ENCODE peak calls at places on chromosome 2, in five cellular contexts. D, B, G, I and L are unnamed samples.
A peak's percentile ranks its signal among the peaks of the same experiment; 100 is the strongest.

GRCh38 chr2:234590076-234590475 is 93.2 kb upstream of the ARL4C start:
- DNase-seq in G (no peak), I (no peak), B (no peak), D (no peak), L (no peak)

GRCh38 chr2:212451786-212452200 is 86.8 kb downstream of the ERBB4 start:
- DNase-seq in D (peak; percentile 15), G (no peak), I (no peak), B (peak; percentile 39), L (no peak)

GRCh38 chr2:43321446-43321845 is 95.0 kb upstream of the ZFP36L2 start:
- DNase-seq in I (no peak), B (no peak), D (no peak), G (no peak), L (no peak)

GRCh38 chr2:26483501-26483900 is 5.6 kb upstream of the OTOF start:
- DNase-seq in G (peak; percentile 34), B (no peak), D (no peak), I (no peak), L (no peak)

GRCh38 chr2:54504866-54505265 is 48.7 kb downstream of the SPTBN1 start:
- DNase-seq in D (no peak), B (no peak), G (no peak), I (no peak), L (no peak)

GRCh38 chr2:231597014-231597611 is 4.4 kb downstream of the TEX44 start:
- DNase-seq in D (no peak), B (no peak), G (no peak), I (no peak), L (no peak)

GRCh38 chr2:4715065-4715464 is 977.1 kb upstream of the SOX11 start:
- DNase-seq in G (no peak), I (no peak), D (peak; percentile 50), B (no peak), L (no peak)

GRCh38 chr2:119703526-119703925 is 24.5 kb downstream of the TMEM177 start:
- DNase-seq in I (no peak), G (no peak), D (no peak), B (no peak), L (no peak)

GRCh38 chr2:97011977-97012569 is 25.7 kb upstream of the FAM178B start:
- DNase-seq in G (peak; percentile 26), I (peak; percentile 28), B (peak; percentile 72), D (peak; percentile 69), L (no peak)

GRCh38 chr2:236715511-236715961 is 145.9 kb downstream of the ACKR3 start:
- DNase-seq in D (no peak), I (peak; percentile 23), G (no peak), B (no peak), L (no peak)

GRCh38 chr2:240139666-240140393 is 628 bp downstream of the OTOS start:
- DNase-seq in I (no peak), D (peak; percentile 64), G (no peak), B (no peak), L (no peak)

GRCh38 chr2:216694826-216695217 is 527 bp downstream of the IGFBP5 start:
- DNase-seq in G (no peak), D (peak; percentile 39), B (no peak), I (no peak), L (no peak)

GRCh38 chr2:117271631-117272030 is 542.9 kb upstream of the DDX18 start:
- DNase-seq in G (no peak), B (no peak), I (no peak), D (no peak), L (no peak)

GRCh38 chr2:219045937-219046550 is 4.7 kb upstream of the CFAP65 start:
- DNase-seq in D (peak; percentile 81), I (peak; percentile 66), G (no peak), B (peak; percentile 59), L (no peak)

GRCh38 chr2:45009303-45009927 is at the start of gene SIX2:
- DNase-seq in B (peak; percentile 99), D (peak; percentile 98), I (peak; percentile 75), G (peak; percentile 96), L (no peak)

GRCh38 chr2:110853516-110853915 is 121.1 kb downstream of the ACOXL start:
- DNase-seq in B (peak; percentile 50), G (no peak), D (peak; percentile 70), I (peak; percentile 77), L (peak; percentile 63)

GRCh38 chr2:173122936-173123335 is 47.3 kb downstream of the MAP3K20 start:
- DNase-seq in G (no peak), I (no peak), B (no peak), D (no peak), L (no peak)

GRCh38 chr2:121489944-121490585 is 40.6 kb upstream of the RNU4ATAC start:
- DNase-seq in I (no peak), B (no peak), D (peak; percentile 62), G (no peak), L (no peak)

GRCh38 chr2:213086566-213086965 is 64.8 kb downstream of the IKZF2 start:
- DNase-seq in B (no peak), I (no peak), D (peak; percentile 88), G (no peak), L (no peak)

GRCh38 chr2:226185613-226186211 is 613.9 kb downstream of the IRS1 start:
- DNase-seq in D (no peak), G (no peak), I (no peak), B (peak; percentile 92), L (no peak)

GRCh38 chr2:76763276-76763675 is 758.9 kb downstream of the LRRTM4 start:
- DNase-seq in G (no peak), D (no peak), B (no peak), I (no peak), L (no peak)

GRCh38 chr2:180539541-180539940 is 440.9 kb upstream of the UBE2E3 start:
- DNase-seq in B (no peak), G (no peak), I (no peak), D (no peak), L (no peak)

DNA sequence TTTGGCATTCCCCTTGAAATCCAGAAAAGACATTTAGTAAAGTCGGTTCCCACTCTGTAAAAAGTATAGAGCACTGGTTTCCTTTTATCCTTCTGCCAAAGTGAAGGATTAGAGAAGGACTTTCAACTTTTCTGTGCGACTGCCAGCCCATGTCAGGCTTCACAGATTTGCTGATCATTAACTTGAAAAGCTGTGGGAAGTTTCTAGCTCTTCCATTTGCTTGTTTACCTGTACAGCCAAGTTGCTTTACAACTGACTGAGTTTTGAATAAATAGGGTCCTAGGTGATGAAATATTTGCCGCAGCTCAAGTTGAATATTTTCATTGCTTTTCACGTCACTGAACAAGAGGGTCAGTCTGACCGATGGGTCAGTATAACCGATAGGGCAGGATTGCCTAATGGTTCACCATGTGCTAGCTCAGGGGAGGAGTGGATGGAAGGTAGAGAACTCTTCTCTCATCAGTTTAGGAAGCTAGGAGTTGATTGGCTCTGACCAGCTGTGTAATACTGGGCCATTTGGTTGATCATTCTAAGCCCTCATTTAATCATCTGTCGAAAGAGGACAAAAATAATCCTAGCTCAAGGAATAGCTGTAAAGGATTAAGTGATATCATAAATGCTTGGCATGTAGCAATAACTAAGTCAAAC is 30.4 kb downstream of the UPP2 start:
- DNase-seq in D (no peak), G (peak; percentile 26), B (no peak), I (peak; percentile 47), L (no peak)
- TF ChIP-seq CTCF in D (no peak), G (no peak), B (no peak), I (no peak), L (no peak)

DNA sequence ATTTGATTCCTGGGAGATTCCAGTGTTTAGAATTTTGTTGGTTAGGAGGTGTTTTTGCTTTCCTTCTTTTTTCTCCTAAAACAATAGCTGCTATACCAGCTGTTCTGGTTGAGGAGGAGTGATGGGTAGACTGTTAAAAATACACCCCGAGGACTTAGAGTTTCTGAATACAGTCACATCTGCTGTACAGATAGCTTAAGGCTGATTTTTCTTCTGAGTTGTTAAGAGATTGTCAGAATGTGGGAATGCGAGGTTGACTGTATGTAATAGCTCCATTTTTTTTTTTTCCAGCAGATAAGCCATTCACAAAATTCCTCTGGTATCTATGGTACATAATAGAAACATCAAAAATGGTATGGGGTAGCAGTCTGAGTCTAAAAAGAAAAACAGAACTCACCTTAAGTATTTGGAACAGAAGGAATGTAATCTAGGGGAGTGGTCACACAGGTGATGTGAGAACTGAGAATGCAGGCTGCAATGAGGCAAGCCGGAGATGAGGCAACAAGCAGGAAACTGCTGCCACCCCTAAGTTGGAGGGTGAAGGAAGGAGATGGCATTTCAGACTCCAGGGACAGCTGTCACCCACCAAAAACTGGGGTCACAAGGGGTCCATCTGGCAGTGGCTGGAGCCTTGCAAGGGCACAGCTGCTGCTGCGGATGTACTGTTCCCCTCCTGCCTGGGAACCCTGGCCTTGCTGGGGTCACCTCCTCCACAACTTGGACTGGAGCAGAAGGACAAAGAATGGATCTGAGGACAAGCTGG is 2.4 kb downstream of the DGKD start:
- DNase-seq in D (no peak), I (no peak), B (no peak), G (no peak), L (no peak)
- H3K4me1 ChIP-seq in D (peaks cover 5% of the 10 kb centered on the region), I (peaks cover 20% of the 10 kb centered on the region), B (peaks cover 28% of the 10 kb centered on the region), G (no peaks in the 10 kb centered on the region), L (peaks cover 57% of the 10 kb centered on the region)

DNA sequence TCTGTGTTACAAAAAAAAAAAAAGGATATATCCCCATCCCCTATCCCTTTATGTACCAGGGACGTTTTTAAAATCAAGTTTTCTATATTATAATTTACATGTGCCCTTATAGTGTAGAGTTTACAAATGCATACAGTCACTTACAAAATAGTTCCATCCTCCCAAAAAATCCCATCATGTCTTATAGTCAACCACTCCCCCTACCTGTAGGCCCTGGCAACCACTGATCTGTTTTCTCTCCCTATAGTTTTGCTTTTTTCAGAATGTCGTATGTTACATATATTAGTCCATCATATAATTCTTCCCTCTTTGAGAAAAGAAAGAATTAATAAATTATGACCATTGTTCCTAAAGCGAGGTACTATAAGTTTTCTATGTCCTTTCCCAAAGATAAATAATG is 17.8 kb downstream of the CFAP210 start:
- DNase-seq in I (no peak), B (peak; percentile 26), G (no peak), D (peak; percentile 59), L (no peak)
- TF ChIP-seq CTCF in I (no peak), B (peak; percentile 56), G (peak; percentile 9), D (peak; percentile 72), L (no peak)

GRCh38 chr2:20140321-20141055 is 84.4 kb downstream of the SDC1 start:
- DNase-seq in G (no peak), I (no peak), B (no peak), D (no peak), L (no peak)

GRCh38 chr2:20143263-20143662 is 81.7 kb downstream of the SDC1 start:
- DNase-seq in B (peak; percentile 30), D (no peak), I (no peak), G (no peak), L (no peak)

GRCh38 chr2:20141806-20142205 is 83.1 kb downstream of the SDC1 start:
- DNase-seq in D (no peak), I (no peak), G (no peak), B (no peak), L (no peak)

GRCh38 chr2:20139828-20140227 is 85.1 kb downstream of the SDC1 start:
- DNase-seq in G (no peak), D (no peak), B (no peak), I (no peak), L (no peak)

DNA sequence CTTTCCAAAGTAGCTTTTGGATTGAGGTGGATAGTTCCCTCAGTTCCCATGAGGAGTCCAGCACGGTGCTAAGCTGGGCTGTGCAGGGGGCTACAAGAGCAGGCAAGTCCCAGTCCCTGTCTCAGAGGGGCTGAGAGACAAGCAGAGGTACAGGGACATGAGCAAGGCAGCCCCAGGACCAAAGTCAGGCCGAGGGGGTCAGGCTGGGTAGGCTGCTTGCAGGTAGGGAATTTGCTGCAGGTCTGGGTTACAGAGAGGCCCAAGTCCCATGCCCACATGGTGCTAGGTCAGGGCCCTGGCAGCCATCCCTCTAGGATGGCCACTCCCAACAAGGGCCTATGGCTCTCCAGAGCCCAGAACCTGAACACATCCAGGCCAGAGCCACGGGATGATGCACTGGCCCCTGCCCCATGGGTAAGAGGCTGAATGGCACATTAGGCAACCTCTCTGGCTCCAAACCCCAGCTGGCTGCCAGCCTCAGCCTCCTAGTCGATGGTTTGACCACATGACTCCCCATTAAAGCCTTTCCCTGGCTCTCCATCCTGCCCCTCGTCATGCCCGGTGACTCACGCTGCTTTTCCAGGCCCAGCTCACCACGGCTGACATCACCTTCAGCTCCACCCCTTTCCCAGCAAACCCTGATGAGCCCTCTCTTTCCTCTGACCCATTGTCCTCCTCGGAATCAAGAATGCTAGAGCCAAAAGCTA is 83.7 kb downstream of the SDC1 start:
- DNase-seq in I (no peak), D (no peak), G (no peak), B (peak; percentile 93), L (no peak)
- H3K4me1 ChIP-seq in I (no peaks in the 10 kb centered on the region), D (peaks cover 12% of the 10 kb centered on the region), G (no peaks in the 10 kb centered on the region), B (peaks cover 19% of the 10 kb centered on the region), L (no peaks in the 10 kb centered on the region)